ENCODE peak calls at places on chromosomes 16 and 17, in nine cellular contexts. One of them, this sample, is unnamed.

GRCh38 chr17:34816806-34817205 is 144.5 kb downstream of the CCT6B start:
- DNase-seq in foreskin fibroblast: no peak
- DNase-seq in stimulated activated CD8-positive, alpha-beta memory T cell treated with anti-CD3 and anti-CD28 coated beads, Interleukin-7, amount 100 ng/mL, for 24 hours: no peak
- DNase-seq in stomach: no peak
- DNase-seq in HT-29: no peak
- DNase-seq in T-helper 1 cell: no peak
- DNase-seq in brain microvascular endothelial cell: no peak
- DNase-seq in GM23248: no peak
- DNase-seq in GM13977: no peak
- DNase-seq in this sample: no peak

GRCh38 chr17:17993366-17993765 is 20.7 kb downstream of the DRC3 start:
- DNase-seq in foreskin fibroblast: peak
- DNase-seq in stomach: no peak
- DNase-seq in stimulated activated CD8-positive, alpha-beta memory T cell treated with anti-CD3 and anti-CD28 coated beads, Interleukin-7, amount 100 ng/mL, for 24 hours: no peak
- DNase-seq in T-helper 1 cell: no peak
- DNase-seq in HT-29: no peak
- DNase-seq in brain microvascular endothelial cell: no peak
- DNase-seq in GM23248: peak
- DNase-seq in GM13977: no peak
- DNase-seq in this sample: no peak

GRCh38 chr17:17254026-17254425 is 17.1 kb upstream of the FLCN start:
- DNase-seq in GM13977: no peak
- DNase-seq in stimulated activated CD8-positive, alpha-beta memory T cell treated with anti-CD3 and anti-CD28 coated beads, Interleukin-7, amount 100 ng/mL, for 24 hours: no peak
- DNase-seq in stomach: no peak
- DNase-seq in T-helper 1 cell: no peak
- DNase-seq in HT-29: no peak
- DNase-seq in GM23248: peak
- DNase-seq in brain microvascular endothelial cell: no peak
- DNase-seq in foreskin fibroblast: peak
- DNase-seq in this sample: no peak

GRCh38 chr17:77999413-78000173 is 41.1 kb downstream of the TNRC6C start:
- DNase-seq in stimulated activated CD8-positive, alpha-beta memory T cell treated with anti-CD3 and anti-CD28 coated beads, Interleukin-7, amount 100 ng/mL, for 24 hours: no peak
- DNase-seq in HT-29: no peak
- DNase-seq in foreskin fibroblast: peak
- DNase-seq in stomach: no peak
- DNase-seq in brain microvascular endothelial cell: no peak
- DNase-seq in GM23248: peak
- DNase-seq in GM13977: no peak
- DNase-seq in T-helper 1 cell: no peak
- DNase-seq in this sample: no peak

GRCh38 chr17:76588182-76588581 is 2.5 kb upstream of the ST6GALNAC2 start:
- DNase-seq in stimulated activated CD8-positive, alpha-beta memory T cell treated with anti-CD3 and anti-CD28 coated beads, Interleukin-7, amount 100 ng/mL, for 24 hours: no peak
- DNase-seq in GM13977: no peak
- DNase-seq in stomach: no peak
- DNase-seq in foreskin fibroblast: no peak
- DNase-seq in brain microvascular endothelial cell: no peak
- DNase-seq in GM23248: no peak
- DNase-seq in T-helper 1 cell: no peak
- DNase-seq in HT-29: no peak
- DNase-seq in this sample: no peak

GRCh38 chr17:42586514-42587230 is 9.1 kb upstream of the PSMC3IP start:
- DNase-seq in foreskin fibroblast: no peak
- DNase-seq in brain microvascular endothelial cell: no peak
- DNase-seq in stomach: no peak
- DNase-seq in GM13977: peak
- DNase-seq in stimulated activated CD8-positive, alpha-beta memory T cell treated with anti-CD3 and anti-CD28 coated beads, Interleukin-7, amount 100 ng/mL, for 24 hours: no peak
- DNase-seq in GM23248: no peak
- DNase-seq in HT-29: no peak
- DNase-seq in T-helper 1 cell: no peak
- DNase-seq in this sample: no peak

GRCh38 chr17:50426814-50427787 is 1.1 kb downstream of the ACSF2 start:
- DNase-seq in GM23248: peak
- DNase-seq in brain microvascular endothelial cell: peak
- DNase-seq in stomach: peak
- DNase-seq in HT-29: peak
- DNase-seq in stimulated activated CD8-positive, alpha-beta memory T cell treated with anti-CD3 and anti-CD28 coated beads, Interleukin-7, amount 100 ng/mL, for 24 hours: no peak
- DNase-seq in foreskin fibroblast: peak
- DNase-seq in GM13977: peak
- DNase-seq in T-helper 1 cell: peak
- DNase-seq in this sample: no peak

GRCh38 chr17:70378005-70378404 is 208.7 kb downstream of the KCNJ2 start:
- DNase-seq in brain microvascular endothelial cell: no peak
- DNase-seq in HT-29: no peak
- DNase-seq in GM13977: no peak
- DNase-seq in foreskin fibroblast: no peak
- DNase-seq in T-helper 1 cell: no peak
- DNase-seq in stomach: no peak
- DNase-seq in stimulated activated CD8-positive, alpha-beta memory T cell treated with anti-CD3 and anti-CD28 coated beads, Interleukin-7, amount 100 ng/mL, for 24 hours: no peak
- DNase-seq in GM23248: no peak
- DNase-seq in this sample: no peak

GRCh38 chr17:49890077-49890821 is 42.4 kb upstream of the TAC4 start:
- DNase-seq in brain microvascular endothelial cell: no peak
- DNase-seq in stomach: no peak
- DNase-seq in foreskin fibroblast: no peak
- DNase-seq in T-helper 1 cell: no peak
- DNase-seq in stimulated activated CD8-positive, alpha-beta memory T cell treated with anti-CD3 and anti-CD28 coated beads, Interleukin-7, amount 100 ng/mL, for 24 hours: no peak
- DNase-seq in GM23248: no peak
- DNase-seq in HT-29: no peak
- DNase-seq in GM13977: no peak
- DNase-seq in this sample: peak

GRCh38 chr17:50944054-50944901 is 78.1 kb upstream of the TOB1 start:
- DNase-seq in stomach: peak
- DNase-seq in GM13977: peak
- DNase-seq in T-helper 1 cell: peak
- DNase-seq in foreskin fibroblast: peak
- DNase-seq in GM23248: peak
- DNase-seq in stimulated activated CD8-positive, alpha-beta memory T cell treated with anti-CD3 and anti-CD28 coated beads, Interleukin-7, amount 100 ng/mL, for 24 hours: peak
- DNase-seq in brain microvascular endothelial cell: no peak
- DNase-seq in HT-29: peak
- DNase-seq in this sample: no peak

GRCh38 chr16:51133691-51134090 is 17.4 kb downstream of the SALL1 start:
- DNase-seq in GM23248: no peak
- DNase-seq in T-helper 1 cell: no peak
- DNase-seq in GM13977: no peak
- DNase-seq in HT-29: no peak
- DNase-seq in brain microvascular endothelial cell: no peak
- DNase-seq in stimulated activated CD8-positive, alpha-beta memory T cell treated with anti-CD3 and anti-CD28 coated beads, Interleukin-7, amount 100 ng/mL, for 24 hours: no peak
- DNase-seq in stomach: no peak
- DNase-seq in foreskin fibroblast: no peak
- DNase-seq in this sample: no peak

GRCh38 chr17:46832945-46833839 is 14.7 kb upstream of the WNT3 start:
- DNase-seq in brain microvascular endothelial cell: peak
- DNase-seq in T-helper 1 cell: no peak
- DNase-seq in stomach: no peak
- DNase-seq in GM23248: peak
- DNase-seq in GM13977: no peak
- DNase-seq in stimulated activated CD8-positive, alpha-beta memory T cell treated with anti-CD3 and anti-CD28 coated beads, Interleukin-7, amount 100 ng/mL, for 24 hours: no peak
- DNase-seq in foreskin fibroblast: peak
- DNase-seq in HT-29: no peak
- DNase-seq in this sample: peak

GRCh38 chr16:83946154-83946780 is 6.8 kb upstream of the OSGIN1 start:
- DNase-seq in brain microvascular endothelial cell: no peak
- DNase-seq in GM13977: no peak
- DNase-seq in T-helper 1 cell: no peak
- DNase-seq in GM23248: no peak
- DNase-seq in stimulated activated CD8-positive, alpha-beta memory T cell treated with anti-CD3 and anti-CD28 coated beads, Interleukin-7, amount 100 ng/mL, for 24 hours: no peak
- DNase-seq in HT-29: no peak
- DNase-seq in stomach: no peak
- DNase-seq in foreskin fibroblast: no peak
- DNase-seq in this sample: no peak

GRCh38 chr17:29514792-29515191 is 52.0 kb downstream of the ABHD15 start:
- DNase-seq in stimulated activated CD8-positive, alpha-beta memory T cell treated with anti-CD3 and anti-CD28 coated beads, Interleukin-7, amount 100 ng/mL, for 24 hours: no peak
- DNase-seq in T-helper 1 cell: no peak
- DNase-seq in foreskin fibroblast: peak
- DNase-seq in stomach: no peak
- DNase-seq in HT-29: no peak
- DNase-seq in GM13977: no peak
- DNase-seq in brain microvascular endothelial cell: no peak
- DNase-seq in GM23248: peak
- DNase-seq in this sample: no peak

GRCh38 chr17:49384962-49385361 is 22.9 kb upstream of the ZNF652 start:
- DNase-seq in HT-29: no peak
- DNase-seq in stimulated activated CD8-positive, alpha-beta memory T cell treated with anti-CD3 and anti-CD28 coated beads, Interleukin-7, amount 100 ng/mL, for 24 hours: no peak
- DNase-seq in T-helper 1 cell: no peak
- DNase-seq in GM13977: no peak
- DNase-seq in brain microvascular endothelial cell: no peak
- DNase-seq in foreskin fibroblast: no peak
- DNase-seq in stomach: no peak
- DNase-seq in GM23248: no peak
- DNase-seq in this sample: no peak

GRCh38 chr16:58128181-58128631 is 975 bp downstream of the CFAP20 start:
- DNase-seq in brain microvascular endothelial cell: no peak
- DNase-seq in T-helper 1 cell: no peak
- DNase-seq in stomach: no peak
- DNase-seq in GM23248: peak
- DNase-seq in HT-29: no peak
- DNase-seq in stimulated activated CD8-positive, alpha-beta memory T cell treated with anti-CD3 and anti-CD28 coated beads, Interleukin-7, amount 100 ng/mL, for 24 hours: no peak
- DNase-seq in foreskin fibroblast: no peak
- DNase-seq in GM13977: no peak
- DNase-seq in this sample: no peak

GRCh38 chr17:80263253-80264047 is 2.8 kb downstream of the RNF213 start:
- DNase-seq in HT-29: peak
- DNase-seq in stimulated activated CD8-positive, alpha-beta memory T cell treated with anti-CD3 and anti-CD28 coated beads, Interleukin-7, amount 100 ng/mL, for 24 hours: peak
- DNase-seq in GM23248: peak
- DNase-seq in stomach: peak
- DNase-seq in brain microvascular endothelial cell: peak
- DNase-seq in foreskin fibroblast: peak
- DNase-seq in T-helper 1 cell: peak
- DNase-seq in GM13977: peak
- DNase-seq in this sample: peak

GRCh38 chr17:80545499-80545826 is 825 bp downstream of the RPTOR start:
- DNase-seq in GM23248: peak
- DNase-seq in foreskin fibroblast: peak
- DNase-seq in brain microvascular endothelial cell: no peak
- DNase-seq in HT-29: peak
- DNase-seq in stimulated activated CD8-positive, alpha-beta memory T cell treated with anti-CD3 and anti-CD28 coated beads, Interleukin-7, amount 100 ng/mL, for 24 hours: no peak
- DNase-seq in GM13977: no peak
- DNase-seq in T-helper 1 cell: no peak
- DNase-seq in stomach: no peak
- DNase-seq in this sample: no peak

GRCh38 chr17:82230627-82231311 is 1.9 kb downstream of the SLC16A3 start:
- DNase-seq in GM23248: peak
- DNase-seq in HT-29: peak
- DNase-seq in stomach: peak
- DNase-seq in GM13977: peak
- DNase-seq in T-helper 1 cell: peak
- DNase-seq in stimulated activated CD8-positive, alpha-beta memory T cell treated with anti-CD3 and anti-CD28 coated beads, Interleukin-7, amount 100 ng/mL, for 24 hours: no peak
- DNase-seq in foreskin fibroblast: peak
- DNase-seq in brain microvascular endothelial cell: peak
- DNase-seq in this sample: peak

GRCh38 chr17:39352986-39353385 is 48.4 kb downstream of the FBXL20 start:
- DNase-seq in brain microvascular endothelial cell: no peak
- DNase-seq in stimulated activated CD8-positive, alpha-beta memory T cell treated with anti-CD3 and anti-CD28 coated beads, Interleukin-7, amount 100 ng/mL, for 24 hours: no peak
- DNase-seq in foreskin fibroblast: peak
- DNase-seq in HT-29: no peak
- DNase-seq in GM13977: no peak
- DNase-seq in T-helper 1 cell: no peak
- DNase-seq in GM23248: no peak
- DNase-seq in stomach: no peak
- DNase-seq in this sample: no peak

GRCh38 chr17:27233059-27233458 is 60.9 kb upstream of the WSB1 start:
- DNase-seq in stimulated activated CD8-positive, alpha-beta memory T cell treated with anti-CD3 and anti-CD28 coated beads, Interleukin-7, amount 100 ng/mL, for 24 hours: no peak
- DNase-seq in HT-29: no peak
- DNase-seq in foreskin fibroblast: no peak
- DNase-seq in brain microvascular endothelial cell: no peak
- DNase-seq in GM13977: no peak
- DNase-seq in stomach: no peak
- DNase-seq in GM23248: no peak
- DNase-seq in T-helper 1 cell: no peak
- DNase-seq in this sample: no peak

GRCh38 chr17:78528541-78528940 is 48.7 kb downstream of the DNAH17 start:
- DNase-seq in GM23248: no peak
- DNase-seq in HT-29: no peak
- DNase-seq in foreskin fibroblast: no peak
- DNase-seq in stomach: no peak
- DNase-seq in GM13977: no peak
- DNase-seq in T-helper 1 cell: no peak
- DNase-seq in brain microvascular endothelial cell: no peak
- DNase-seq in stimulated activated CD8-positive, alpha-beta memory T cell treated with anti-CD3 and anti-CD28 coated beads, Interleukin-7, amount 100 ng/mL, for 24 hours: no peak
- DNase-seq in this sample: no peak

GRCh38 chr16:82061861-82062525 is 26.9 kb downstream of the HSD17B2 start:
- DNase-seq in GM13977: peak
- DNase-seq in stimulated activated CD8-positive, alpha-beta memory T cell treated with anti-CD3 and anti-CD28 coated beads, Interleukin-7, amount 100 ng/mL, for 24 hours: no peak
- DNase-seq in foreskin fibroblast: peak
- DNase-seq in HT-29: peak
- DNase-seq in stomach: no peak
- DNase-seq in brain microvascular endothelial cell: peak
- DNase-seq in GM23248: peak
- DNase-seq in T-helper 1 cell: peak
- DNase-seq in this sample: no peak

GRCh38 chr17:31415004-31415454 is 23.6 kb downstream of the RAB11FIP4 start:
- DNase-seq in GM13977: no peak
- DNase-seq in GM23248: no peak
- DNase-seq in brain microvascular endothelial cell: no peak
- DNase-seq in stimulated activated CD8-positive, alpha-beta memory T cell treated with anti-CD3 and anti-CD28 coated beads, Interleukin-7, amount 100 ng/mL, for 24 hours: no peak
- DNase-seq in stomach: no peak
- DNase-seq in HT-29: no peak
- DNase-seq in foreskin fibroblast: no peak
- DNase-seq in T-helper 1 cell: no peak
- DNase-seq in this sample: no peak

GRCh38 chr17:71260366-71260765 is 860.5 kb upstream of the SOX9 start:
- DNase-seq in T-helper 1 cell: no peak
- DNase-seq in GM23248: peak
- DNase-seq in GM13977: no peak
- DNase-seq in stimulated activated CD8-positive, alpha-beta memory T cell treated with anti-CD3 and anti-CD28 coated beads, Interleukin-7, amount 100 ng/mL, for 24 hours: no peak
- DNase-seq in brain microvascular endothelial cell: no peak
- DNase-seq in stomach: no peak
- DNase-seq in foreskin fibroblast: peak
- DNase-seq in HT-29: no peak
- DNase-seq in this sample: no peak

GRCh38 chr16:57318240-57318970 is 33.9 kb upstream of the PLLP start:
- DNase-seq in GM13977: no peak
- DNase-seq in foreskin fibroblast: peak
- DNase-seq in brain microvascular endothelial cell: no peak
- DNase-seq in stimulated activated CD8-positive, alpha-beta memory T cell treated with anti-CD3 and anti-CD28 coated beads, Interleukin-7, amount 100 ng/mL, for 24 hours: no peak
- DNase-seq in T-helper 1 cell: no peak
- DNase-seq in GM23248: no peak
- DNase-seq in stomach: no peak
- DNase-seq in HT-29: no peak
- DNase-seq in this sample: no peak

GRCh38 chr17:44794699-44795413 is 35.2 kb downstream of the GJC1 start:
- DNase-seq in foreskin fibroblast: peak
- DNase-seq in GM23248: peak
- DNase-seq in brain microvascular endothelial cell: peak
- DNase-seq in T-helper 1 cell: no peak
- DNase-seq in HT-29: peak
- DNase-seq in stomach: no peak
- DNase-seq in stimulated activated CD8-positive, alpha-beta memory T cell treated with anti-CD3 and anti-CD28 coated beads, Interleukin-7, amount 100 ng/mL, for 24 hours: no peak
- DNase-seq in GM13977: no peak
- DNase-seq in this sample: peak

GRCh38 chr16:84928679-84929420 is 82.5 kb downstream of the ZDHHC7 start:
- DNase-seq in brain microvascular endothelial cell: no peak
- DNase-seq in stomach: peak
- DNase-seq in stimulated activated CD8-positive, alpha-beta memory T cell treated with anti-CD3 and anti-CD28 coated beads, Interleukin-7, amount 100 ng/mL, for 24 hours: no peak
- DNase-seq in foreskin fibroblast: peak
- DNase-seq in HT-29: no peak
- DNase-seq in GM23248: peak
- DNase-seq in T-helper 1 cell: no peak
- DNase-seq in GM13977: no peak
- DNase-seq in this sample: peak

GRCh38 chr17:72843591-72843990 is 248.9 kb downstream of the SLC39A11 start:
- DNase-seq in foreskin fibroblast: no peak
- DNase-seq in stimulated activated CD8-positive, alpha-beta memory T cell treated with anti-CD3 and anti-CD28 coated beads, Interleukin-7, amount 100 ng/mL, for 24 hours: no peak
- DNase-seq in GM13977: no peak
- DNase-seq in HT-29: no peak
- DNase-seq in stomach: no peak
- DNase-seq in GM23248: no peak
- DNase-seq in T-helper 1 cell: no peak
- DNase-seq in brain microvascular endothelial cell: no peak
- DNase-seq in this sample: no peak

GRCh38 chr16:89565506-89566372 is 5.3 kb downstream of the RPL13 start:
- DNase-seq in foreskin fibroblast: peak
- DNase-seq in GM13977: no peak
- DNase-seq in GM23248: peak
- DNase-seq in stomach: peak
- DNase-seq in brain microvascular endothelial cell: peak
- DNase-seq in HT-29: peak
- DNase-seq in T-helper 1 cell: peak
- DNase-seq in stimulated activated CD8-positive, alpha-beta memory T cell treated with anti-CD3 and anti-CD28 coated beads, Interleukin-7, amount 100 ng/mL, for 24 hours: no peak
- DNase-seq in this sample: no peak

GRCh38 chr16:87647431-87648185 is 45.3 kb downstream of the JPH3 start:
- DNase-seq in foreskin fibroblast: no peak
- DNase-seq in stimulated activated CD8-positive, alpha-beta memory T cell treated with anti-CD3 and anti-CD28 coated beads, Interleukin-7, amount 100 ng/mL, for 24 hours: no peak
- DNase-seq in GM23248: no peak
- DNase-seq in brain microvascular endothelial cell: no peak
- DNase-seq in GM13977: no peak
- DNase-seq in T-helper 1 cell: no peak
- DNase-seq in HT-29: no peak
- DNase-seq in stomach: no peak
- DNase-seq in this sample: no peak